ENCODE peak calls at places on chromosomes 6 and 20, in seven cellular contexts. I is NCI-H2081; Q is HTR-8/SVneo; L is NCI-H510A treated with DMSO at 0.1 percent for 48 hours; J is activated T-helper 1 cell treated with anti-CD3 and anti-CD28 coated beads, Interleukin-2, amount 50 U/mL, for 16 hours; Z is AG04450; A is NCI-H1105 treated with DMSO at 0.1 percent for 48 hours. W is an unnamed sample.

GRCh38 chr20:50120935-50121693 is 8.2 kb upstream of the UBE2V1 start:
- DNase-seq in J (peak), Z (peak), L (peak), I (peak), A (peak), Q (peak), W (peak)

GRCh38 chr20:39874049-39874893 is 814.8 kb downstream of the MAFB start:
- DNase-seq in A (peak), J (no peak), I (no peak), Q (peak), Z (peak), L (peak), W (peak)

GRCh38 chr20:37202267-37202943 is 23.1 kb upstream of the MROH8 start:
- DNase-seq in Z (peak), L (peak), Q (peak), J (no peak), I (peak), A (peak), W (peak)

GRCh38 chr20:43662943-43663655 is 3.8 kb upstream of the MYBL2 start:
- DNase-seq in I (no peak), L (no peak), Q (peak), A (no peak), J (no peak), Z (no peak), W (no peak)

GRCh38 chr6:29631860-29632731 is 887 bp downstream of the GABBR1 start:
- DNase-seq in Q (peak), A (peak), I (peak), L (peak), J (peak), Z (no peak), W (no peak)

GRCh38 chr6:106757267-106757666 is 127.9 kb downstream of the QRSL1 start:
- DNase-seq in A (peak), L (peak), J (no peak), I (peak), Q (no peak), Z (no peak), W (no peak)

GRCh38 chr20:2991532-2991931 is 51.9 kb upstream of the GNRH2 start:
- DNase-seq in J (no peak), I (no peak), A (no peak), Q (no peak), L (peak), Z (no peak), W (no peak)

GRCh38 chr6:150448221-150448620 is 79.4 kb downstream of the IYD start:
- DNase-seq in J (no peak), A (no peak), I (no peak), Q (no peak), Z (no peak), L (no peak), W (no peak)

GRCh38 chr6:155472886-155473285 is 17.2 kb upstream of the NOX3 start:
- DNase-seq in L (no peak), Q (no peak), A (no peak), J (no peak), Z (no peak), I (no peak), W (no peak)

GRCh38 chr6:71621918-71622519 is 264.3 kb upstream of the RIMS1 start:
- DNase-seq in J (no peak), I (peak), A (peak), Q (peak), Z (no peak), L (no peak), W (peak)

GRCh38 chr6:126811307-126811706 is 307.2 kb upstream of the RSPO3 start:
- DNase-seq in L (no peak), I (no peak), Z (no peak), J (no peak), Q (no peak), A (no peak), W (no peak)

GRCh38 chr6:119284861-119285521 is 64.6 kb downstream of the MAN1A1 start:
- DNase-seq in J (no peak), I (no peak), Q (no peak), Z (no peak), A (no peak), L (no peak), W (no peak)

GRCh38 chr6:111757342-111757741 is 115.9 kb downstream of the FYN start:
- DNase-seq in I (no peak), J (no peak), Q (no peak), L (no peak), Z (no peak), A (no peak), W (no peak)

GRCh38 chr6:35178932-35179832 is 34.6 kb upstream of the SCUBE3 start:
- DNase-seq in A (no peak), L (no peak), I (no peak), Z (no peak), Q (no peak), J (no peak), W (no peak)

GRCh38 chr6:4322846-4323309 is 187.5 kb upstream of the ECI2 start:
- DNase-seq in I (no peak), Z (no peak), Q (no peak), L (no peak), A (no peak), J (no peak), W (no peak)

GRCh38 chr6:87623248-87623647 is 33.3 kb downstream of the ORC3 start:
- DNase-seq in J (no peak), A (no peak), L (no peak), Z (no peak), I (no peak), Q (no peak), W (no peak)

GRCh38 chr6:112881828-112882227 is 534.7 kb downstream of the RFPL4B start:
- DNase-seq in A (no peak), Z (no peak), L (no peak), I (no peak), J (no peak), Q (no peak), W (no peak)

GRCh38 chr6:146896960-146897701 is 298.4 kb downstream of the ADGB start:
- DNase-seq in J (no peak), A (no peak), Z (no peak), L (no peak), Q (no peak), I (no peak), W (no peak)

GRCh38 chr6:36642913-36643817 is 35.3 kb upstream of the CDKN1A start:
- DNase-seq in Q (peak), A (no peak), I (no peak), J (no peak), L (no peak), Z (peak), W (no peak)

W was measured in NCI-H460.